ENCODE peak calls at places on chromosomes 2 and 18, in five cellular contexts. One of them, this sample, is unnamed.

GRCh38 chr2:175203621-175204496 is 22.3 kb upstream of the ATP5MC3 start:
- DNase-seq in tibial nerve: no peak
- DNase-seq in tibial artery: peak
- DNase-seq in activated CD8-positive, alpha-beta T cell treated with anti-CD3 and anti-CD28 coated beads for 36 hours: peak
- DNase-seq in cardiac muscle cell: peak
- DNase-seq in this sample: no peak

GRCh38 chr2:158637357-158637756 is 157.8 kb upstream of the DAPL1 start:
- DNase-seq in tibial nerve: no peak
- DNase-seq in tibial artery: no peak
- DNase-seq in activated CD8-positive, alpha-beta T cell treated with anti-CD3 and anti-CD28 coated beads for 36 hours: no peak
- DNase-seq in cardiac muscle cell: no peak
- DNase-seq in this sample: no peak

GRCh38 chr2:135099802-135100483 is 47.9 kb downstream of the RAB3GAP1 start:
- DNase-seq in tibial nerve: no peak
- DNase-seq in tibial artery: no peak
- DNase-seq in activated CD8-positive, alpha-beta T cell treated with anti-CD3 and anti-CD28 coated beads for 36 hours: no peak
- DNase-seq in cardiac muscle cell: no peak
- DNase-seq in this sample: no peak

GRCh38 chr18:68928762-68929675 is 131.1 kb downstream of the CCDC102B start:
- DNase-seq in tibial nerve: no peak
- DNase-seq in tibial artery: no peak
- DNase-seq in activated CD8-positive, alpha-beta T cell treated with anti-CD3 and anti-CD28 coated beads for 36 hours: no peak
- DNase-seq in cardiac muscle cell: no peak
- DNase-seq in this sample: no peak

GRCh38 chr2:96788393-96789244 is 27.4 kb upstream of the CNNM3 start:
- DNase-seq in tibial nerve: no peak
- DNase-seq in tibial artery: peak
- DNase-seq in activated CD8-positive, alpha-beta T cell treated with anti-CD3 and anti-CD28 coated beads for 36 hours: no peak
- DNase-seq in cardiac muscle cell: peak
- DNase-seq in this sample: no peak

GRCh38 chr2:162317910-162318279 is 589 bp downstream of the IFIH1 start:
- DNase-seq in tibial nerve: no peak
- DNase-seq in tibial artery: no peak
- DNase-seq in activated CD8-positive, alpha-beta T cell treated with anti-CD3 and anti-CD28 coated beads for 36 hours: peak
- DNase-seq in cardiac muscle cell: no peak
- DNase-seq in this sample: no peak

GRCh38 chr18:31386683-31387082 is 10.1 kb downstream of the DSG4 start:
- DNase-seq in tibial nerve: no peak
- DNase-seq in tibial artery: no peak
- DNase-seq in activated CD8-positive, alpha-beta T cell treated with anti-CD3 and anti-CD28 coated beads for 36 hours: no peak
- DNase-seq in cardiac muscle cell: no peak
- DNase-seq in this sample: no peak

GRCh38 chr2:203238329-203238710 is 498 bp upstream of the CYP20A1 start:
- DNase-seq in tibial nerve: no peak
- DNase-seq in tibial artery: no peak
- DNase-seq in activated CD8-positive, alpha-beta T cell treated with anti-CD3 and anti-CD28 coated beads for 36 hours: no peak
- DNase-seq in cardiac muscle cell: no peak
- DNase-seq in this sample: no peak

GRCh38 chr2:197075754-197076337 is 149.3 kb upstream of the PGAP1 start:
- DNase-seq in tibial nerve: no peak
- DNase-seq in tibial artery: no peak
- DNase-seq in activated CD8-positive, alpha-beta T cell treated with anti-CD3 and anti-CD28 coated beads for 36 hours: peak
- DNase-seq in cardiac muscle cell: no peak
- DNase-seq in this sample: no peak

GRCh38 chr2:197454923-197455322 is 1.6 kb downstream of the COQ10B start:
- DNase-seq in tibial nerve: no peak
- DNase-seq in tibial artery: no peak
- DNase-seq in activated CD8-positive, alpha-beta T cell treated with anti-CD3 and anti-CD28 coated beads for 36 hours: no peak
- DNase-seq in cardiac muscle cell: no peak
- DNase-seq in this sample: no peak

GRCh38 chr18:49019446-49020045 is 68.8 kb upstream of the SMAD7 start:
- DNase-seq in tibial nerve: no peak
- DNase-seq in tibial artery: no peak
- DNase-seq in activated CD8-positive, alpha-beta T cell treated with anti-CD3 and anti-CD28 coated beads for 36 hours: no peak
- DNase-seq in cardiac muscle cell: no peak
- DNase-seq in this sample: no peak

GRCh38 chr2:24083567-24084385 is 858 bp downstream of the TP53I3 start:
- DNase-seq in tibial nerve: no peak
- DNase-seq in tibial artery: peak
- DNase-seq in activated CD8-positive, alpha-beta T cell treated with anti-CD3 and anti-CD28 coated beads for 36 hours: peak
- DNase-seq in cardiac muscle cell: peak
- DNase-seq in this sample: peak

GRCh38 chr2:204135752-204136151 is 199.2 kb downstream of the ICOS start:
- DNase-seq in tibial nerve: no peak
- DNase-seq in tibial artery: no peak
- DNase-seq in activated CD8-positive, alpha-beta T cell treated with anti-CD3 and anti-CD28 coated beads for 36 hours: no peak
- DNase-seq in cardiac muscle cell: no peak
- DNase-seq in this sample: no peak

GRCh38 chr2:68870215-68870614 is 982 bp downstream of the BMP10 start:
- DNase-seq in tibial nerve: no peak
- DNase-seq in tibial artery: no peak
- DNase-seq in activated CD8-positive, alpha-beta T cell treated with anti-CD3 and anti-CD28 coated beads for 36 hours: no peak
- DNase-seq in cardiac muscle cell: no peak
- DNase-seq in this sample: no peak

GRCh38 chr18:56233595-56233994 is 404.8 kb downstream of the TXNL1 start:
- DNase-seq in tibial nerve: no peak
- DNase-seq in tibial artery: peak
- DNase-seq in activated CD8-positive, alpha-beta T cell treated with anti-CD3 and anti-CD28 coated beads for 36 hours: no peak
- DNase-seq in cardiac muscle cell: no peak
- DNase-seq in this sample: no peak

GRCh38 chr2:226776104-226776503 is 23.5 kb downstream of the IRS1 start:
- DNase-seq in tibial nerve: no peak
- DNase-seq in tibial artery: no peak
- DNase-seq in activated CD8-positive, alpha-beta T cell treated with anti-CD3 and anti-CD28 coated beads for 36 hours: no peak
- DNase-seq in cardiac muscle cell: no peak
- DNase-seq in this sample: no peak

GRCh38 chr2:30936924-30937323 is 129.7 kb upstream of the CAPN13 start:
- DNase-seq in tibial nerve: no peak
- DNase-seq in tibial artery: no peak
- DNase-seq in activated CD8-positive, alpha-beta T cell treated with anti-CD3 and anti-CD28 coated beads for 36 hours: no peak
- DNase-seq in cardiac muscle cell: no peak
- DNase-seq in this sample: no peak

DNA sequence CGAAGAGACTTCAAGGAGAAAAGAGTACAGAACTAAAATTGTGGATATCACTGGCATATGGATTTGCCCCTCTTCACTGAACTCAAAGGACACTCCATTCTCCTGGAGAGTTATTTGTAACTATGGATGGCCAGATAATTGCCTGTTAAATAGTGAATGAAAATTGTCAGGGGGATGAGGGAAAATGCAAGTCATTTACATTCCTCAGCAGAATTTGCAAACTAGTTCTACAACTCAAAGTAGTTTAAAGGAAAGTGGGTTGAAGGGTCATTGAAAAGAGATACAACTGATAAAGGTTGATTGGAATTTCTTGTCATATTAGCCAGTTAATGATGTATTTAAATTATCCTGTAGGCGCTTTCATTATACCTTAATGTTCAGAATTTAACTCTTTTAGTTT is 266.5 kb upstream of the SPOPL start:
- DNase-seq in tibial nerve: no peak
- DNase-seq in tibial artery: no peak
- DNase-seq in activated CD8-positive, alpha-beta T cell treated with anti-CD3 and anti-CD28 coated beads for 36 hours: no peak
- DNase-seq in cardiac muscle cell: no peak
- DNase-seq in this sample: no peak
- TF ChIP-seq CTCF in tibial nerve: no peak
- TF ChIP-seq CTCF in tibial artery: no peak
- TF ChIP-seq CTCF in activated CD8-positive, alpha-beta T cell treated with anti-CD3 and anti-CD28 coated beads for 36 hours: no peak
- TF ChIP-seq CTCF in cardiac muscle cell: no peak
- TF ChIP-seq CTCF in this sample: no peak

DNA sequence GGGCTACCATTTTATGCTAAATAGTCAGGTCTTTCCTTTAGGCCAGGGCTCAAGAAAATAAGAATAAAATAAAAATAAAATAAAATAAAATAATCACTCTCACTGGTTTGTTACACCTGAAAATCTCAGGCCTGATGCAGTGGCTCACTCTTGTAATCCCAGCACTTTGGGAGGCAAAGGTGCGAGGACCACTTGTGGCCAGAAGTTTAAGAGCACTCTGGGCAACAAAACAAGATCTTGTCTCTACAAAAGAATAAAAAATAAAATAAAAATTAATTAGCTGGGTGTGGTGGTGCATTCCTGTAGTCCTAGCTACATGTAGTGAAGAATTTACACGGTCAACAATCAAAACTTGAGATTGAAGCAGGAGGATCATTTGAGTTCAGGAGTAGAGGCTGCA is 159.4 kb downstream of the NRXN1 start:
- DNase-seq in tibial nerve: no peak
- DNase-seq in tibial artery: no peak
- DNase-seq in activated CD8-positive, alpha-beta T cell treated with anti-CD3 and anti-CD28 coated beads for 36 hours: no peak
- DNase-seq in cardiac muscle cell: no peak
- DNase-seq in this sample: no peak
- TF ChIP-seq CTCF in tibial nerve: no peak
- TF ChIP-seq CTCF in tibial artery: no peak
- TF ChIP-seq CTCF in activated CD8-positive, alpha-beta T cell treated with anti-CD3 and anti-CD28 coated beads for 36 hours: no peak
- TF ChIP-seq CTCF in cardiac muscle cell: no peak
- TF ChIP-seq CTCF in this sample: no peak

DNA sequence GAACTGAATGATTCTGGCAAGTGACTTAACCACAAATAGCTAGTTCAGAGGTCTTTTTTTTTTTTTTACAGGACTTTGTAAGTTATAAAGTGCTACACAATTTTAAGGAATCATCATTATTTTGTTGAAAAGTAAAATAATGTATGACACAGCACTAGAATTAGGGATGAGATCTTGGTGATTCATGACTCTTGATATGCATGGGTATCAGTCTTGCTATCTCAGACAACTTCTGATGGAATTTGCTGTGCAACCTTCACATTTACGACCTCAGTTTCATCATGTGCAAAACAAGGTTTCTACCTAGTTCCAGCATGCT is 18.3 kb upstream of the ROCK2 start:
- DNase-seq in tibial nerve: no peak
- DNase-seq in tibial artery: no peak
- DNase-seq in activated CD8-positive, alpha-beta T cell treated with anti-CD3 and anti-CD28 coated beads for 36 hours: no peak
- DNase-seq in cardiac muscle cell: no peak
- DNase-seq in this sample: no peak
- TF ChIP-seq CTCF in tibial nerve: no peak
- TF ChIP-seq CTCF in tibial artery: no peak
- TF ChIP-seq CTCF in activated CD8-positive, alpha-beta T cell treated with anti-CD3 and anti-CD28 coated beads for 36 hours: no peak
- TF ChIP-seq CTCF in cardiac muscle cell: no peak
- TF ChIP-seq CTCF in this sample: no peak

GRCh38 chr18:54127759-54128378 is 96.6 kb downstream of the MBD2 start:
- DNase-seq in tibial nerve: no peak
- DNase-seq in tibial artery: no peak
- DNase-seq in activated CD8-positive, alpha-beta T cell treated with anti-CD3 and anti-CD28 coated beads for 36 hours: peak
- DNase-seq in cardiac muscle cell: peak
- DNase-seq in this sample: peak
- TF ChIP-seq CTCF in tibial nerve: peak
- TF ChIP-seq CTCF in tibial artery: peak
- TF ChIP-seq CTCF in activated CD8-positive, alpha-beta T cell treated with anti-CD3 and anti-CD28 coated beads for 36 hours: peak
- TF ChIP-seq CTCF in cardiac muscle cell: peak
- TF ChIP-seq CTCF in this sample: peak

DNA sequence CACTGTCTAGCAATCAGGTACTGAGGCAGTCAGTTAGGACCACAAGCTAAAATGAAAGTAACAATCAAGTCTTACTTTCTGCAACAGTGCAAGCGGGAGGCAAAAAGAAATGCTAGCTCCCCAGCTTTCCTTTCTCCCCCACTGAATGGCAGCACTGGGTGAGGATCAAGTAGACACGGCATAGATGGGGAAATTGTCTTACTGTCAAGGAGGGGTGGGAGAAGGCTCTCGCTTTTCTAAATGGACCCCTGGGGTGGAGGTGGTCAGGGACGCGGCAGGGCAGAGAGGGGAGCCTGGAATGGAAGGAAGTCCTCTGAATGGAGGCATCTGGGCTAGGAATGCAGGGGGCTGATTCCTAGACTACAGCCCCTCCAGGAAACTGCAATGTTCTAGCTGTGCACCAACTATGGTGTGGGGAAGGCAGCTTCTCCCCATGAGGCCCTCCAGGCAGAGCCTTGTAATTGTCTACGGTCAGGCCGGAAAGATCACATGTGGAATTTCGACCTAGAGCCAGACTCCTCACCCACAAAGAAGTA is 24.3 kb downstream of the METTL8 start:
- DNase-seq in tibial nerve: no peak
- DNase-seq in tibial artery: no peak
- DNase-seq in activated CD8-positive, alpha-beta T cell treated with anti-CD3 and anti-CD28 coated beads for 36 hours: no peak
- DNase-seq in cardiac muscle cell: no peak
- DNase-seq in this sample: no peak
- TF ChIP-seq CTCF in tibial nerve: no peak
- TF ChIP-seq CTCF in tibial artery: no peak
- TF ChIP-seq CTCF in activated CD8-positive, alpha-beta T cell treated with anti-CD3 and anti-CD28 coated beads for 36 hours: no peak
- TF ChIP-seq CTCF in cardiac muscle cell: no peak
- TF ChIP-seq CTCF in this sample: no peak

GRCh38 chr2:190698895-190699294 is 50.0 kb downstream of the NAB1 start:
- DNase-seq in tibial nerve: no peak
- DNase-seq in tibial artery: no peak
- DNase-seq in activated CD8-positive, alpha-beta T cell treated with anti-CD3 and anti-CD28 coated beads for 36 hours: no peak
- DNase-seq in cardiac muscle cell: peak
- DNase-seq in this sample: no peak

GRCh38 chr2:190695739-190696138 is 46.9 kb downstream of the NAB1 start:
- DNase-seq in tibial nerve: no peak
- DNase-seq in tibial artery: no peak
- DNase-seq in activated CD8-positive, alpha-beta T cell treated with anti-CD3 and anti-CD28 coated beads for 36 hours: peak
- DNase-seq in cardiac muscle cell: peak
- DNase-seq in this sample: no peak

GRCh38 chr2:190694479-190694878 is 45.6 kb downstream of the NAB1 start:
- DNase-seq in tibial nerve: no peak
- DNase-seq in tibial artery: no peak
- DNase-seq in activated CD8-positive, alpha-beta T cell treated with anti-CD3 and anti-CD28 coated beads for 36 hours: no peak
- DNase-seq in cardiac muscle cell: no peak
- DNase-seq in this sample: no peak

GRCh38 chr2:190696792-190697398 is 48.0 kb downstream of the NAB1 start:
- DNase-seq in tibial nerve: no peak
- DNase-seq in tibial artery: no peak
- DNase-seq in activated CD8-positive, alpha-beta T cell treated with anti-CD3 and anti-CD28 coated beads for 36 hours: no peak
- DNase-seq in cardiac muscle cell: no peak
- DNase-seq in this sample: no peak

GRCh38 chr2:190697421-190697820 is 48.5 kb downstream of the NAB1 start:
- DNase-seq in tibial nerve: no peak
- DNase-seq in tibial artery: no peak
- DNase-seq in activated CD8-positive, alpha-beta T cell treated with anti-CD3 and anti-CD28 coated beads for 36 hours: no peak
- DNase-seq in cardiac muscle cell: no peak
- DNase-seq in this sample: no peak
- TF ChIP-seq CTCF in tibial nerve: no peak
- TF ChIP-seq CTCF in tibial artery: no peak
- TF ChIP-seq CTCF in activated CD8-positive, alpha-beta T cell treated with anti-CD3 and anti-CD28 coated beads for 36 hours: no peak
- TF ChIP-seq CTCF in cardiac muscle cell: no peak
- TF ChIP-seq CTCF in this sample: no peak

DNA sequence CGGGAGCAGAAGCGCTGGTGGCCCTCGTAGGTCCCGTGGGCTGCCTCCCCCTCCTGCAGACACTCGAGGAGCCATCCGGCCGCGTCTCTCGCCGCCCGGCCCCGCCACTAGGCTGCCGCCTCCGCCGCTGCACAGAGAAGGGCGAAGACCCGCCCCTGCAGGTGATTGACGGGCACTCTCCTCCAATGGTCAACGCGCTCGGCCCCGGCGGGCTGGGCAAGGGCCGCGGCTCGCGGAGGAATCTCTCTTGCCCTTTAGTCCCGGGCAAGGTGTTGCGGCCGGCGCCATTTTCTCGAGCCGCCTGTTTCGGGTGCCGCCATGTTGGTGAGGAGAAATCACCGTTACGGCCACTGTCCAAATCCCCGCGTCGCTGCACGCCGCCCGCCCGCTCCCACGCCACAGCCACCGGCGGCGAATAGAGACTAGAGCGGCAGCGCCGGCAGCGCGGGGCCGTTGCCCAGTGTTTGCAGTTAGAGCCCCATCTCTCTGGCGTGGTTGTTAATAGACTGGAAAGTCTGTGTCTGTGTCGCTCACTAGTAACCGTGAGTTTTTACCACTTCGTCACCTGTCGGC is at the start of gene ZC3H6:
- DNase-seq in tibial nerve: peak
- DNase-seq in tibial artery: peak
- DNase-seq in activated CD8-positive, alpha-beta T cell treated with anti-CD3 and anti-CD28 coated beads for 36 hours: peak
- DNase-seq in cardiac muscle cell: peak
- DNase-seq in this sample: peak
- TF ChIP-seq CTCF in tibial nerve: no peak
- TF ChIP-seq CTCF in tibial artery: peak
- TF ChIP-seq CTCF in activated CD8-positive, alpha-beta T cell treated with anti-CD3 and anti-CD28 coated beads for 36 hours: no peak
- TF ChIP-seq CTCF in cardiac muscle cell: no peak
- TF ChIP-seq CTCF in this sample: peak

This sample was measured in GM13977.